ENCODE peak calls at places on chromosomes 16 and 17, in eight cellular contexts. One of them, this sample, is unnamed.
A peak's percentile ranks its signal among the peaks of the same experiment; 100 is the strongest.

GRCh38 chr16:1923299-1924034 is 5.3 kb upstream of the HS3ST6 start:
- DNase-seq in activated naive CD8-positive, alpha-beta T cell treated with anti-CD3 and anti-CD28 coated beads, Interleukin-2, amount 50 U/mL, for 24 hours: peak; percentile 42
- DNase-seq in astrocyte of the spinal cord: no peak
- DNase-seq in NCI-H1436 treated with DMSO at 0.1 percent for 48 hours: no peak
- DNase-seq in SW480: peak; percentile 75
- DNase-seq in stimulated activated CD8-positive, alpha-beta memory T cell treated with anti-CD3 and anti-CD28 coated beads, Interleukin-15, amount 100 ng/mL, for 24 hours: no peak
- DNase-seq in NCI-H774: no peak
- DNase-seq in fibroblast of lung: peak; percentile 21
- DNase-seq in this sample: peak; percentile 54

GRCh38 chr16:30567991-30568638 is 3.4 kb downstream of the ZNF688 start:
- DNase-seq in activated naive CD8-positive, alpha-beta T cell treated with anti-CD3 and anti-CD28 coated beads, Interleukin-2, amount 50 U/mL, for 24 hours: peak; percentile 27
- DNase-seq in astrocyte of the spinal cord: peak; percentile 38
- DNase-seq in NCI-H1436 treated with DMSO at 0.1 percent for 48 hours: peak; percentile 48
- DNase-seq in SW480: no peak
- DNase-seq in stimulated activated CD8-positive, alpha-beta memory T cell treated with anti-CD3 and anti-CD28 coated beads, Interleukin-15, amount 100 ng/mL, for 24 hours: no peak
- DNase-seq in NCI-H774: no peak
- DNase-seq in fibroblast of lung: peak; percentile 59
- DNase-seq in this sample: no peak

GRCh38 chr16:4303973-4304372 is 11.9 kb upstream of the GLIS2 start:
- DNase-seq in activated naive CD8-positive, alpha-beta T cell treated with anti-CD3 and anti-CD28 coated beads, Interleukin-2, amount 50 U/mL, for 24 hours: no peak
- DNase-seq in astrocyte of the spinal cord: no peak
- DNase-seq in NCI-H1436 treated with DMSO at 0.1 percent for 48 hours: no peak
- DNase-seq in SW480: no peak
- DNase-seq in stimulated activated CD8-positive, alpha-beta memory T cell treated with anti-CD3 and anti-CD28 coated beads, Interleukin-15, amount 100 ng/mL, for 24 hours: no peak
- DNase-seq in NCI-H774: no peak
- DNase-seq in fibroblast of lung: no peak
- DNase-seq in this sample: no peak

GRCh38 chr16:65180986-65181710 is 59.3 kb upstream of the CDH11 start:
- DNase-seq in activated naive CD8-positive, alpha-beta T cell treated with anti-CD3 and anti-CD28 coated beads, Interleukin-2, amount 50 U/mL, for 24 hours: no peak
- DNase-seq in astrocyte of the spinal cord: no peak
- DNase-seq in NCI-H1436 treated with DMSO at 0.1 percent for 48 hours: no peak
- DNase-seq in SW480: no peak
- DNase-seq in stimulated activated CD8-positive, alpha-beta memory T cell treated with anti-CD3 and anti-CD28 coated beads, Interleukin-15, amount 100 ng/mL, for 24 hours: no peak
- DNase-seq in NCI-H774: no peak
- DNase-seq in fibroblast of lung: no peak
- DNase-seq in this sample: no peak

GRCh38 chr17:59814685-59815084 is 78.1 kb downstream of the TUBD1 start:
- DNase-seq in activated naive CD8-positive, alpha-beta T cell treated with anti-CD3 and anti-CD28 coated beads, Interleukin-2, amount 50 U/mL, for 24 hours: no peak
- DNase-seq in astrocyte of the spinal cord: no peak
- DNase-seq in NCI-H1436 treated with DMSO at 0.1 percent for 48 hours: no peak
- DNase-seq in SW480: no peak
- DNase-seq in stimulated activated CD8-positive, alpha-beta memory T cell treated with anti-CD3 and anti-CD28 coated beads, Interleukin-15, amount 100 ng/mL, for 24 hours: no peak
- DNase-seq in NCI-H774: no peak
- DNase-seq in fibroblast of lung: no peak
- DNase-seq in this sample: no peak

GRCh38 chr16:1052791-1053521 is 19.6 kb upstream of the SSTR5 start:
- DNase-seq in activated naive CD8-positive, alpha-beta T cell treated with anti-CD3 and anti-CD28 coated beads, Interleukin-2, amount 50 U/mL, for 24 hours: no peak
- DNase-seq in astrocyte of the spinal cord: no peak
- DNase-seq in NCI-H1436 treated with DMSO at 0.1 percent for 48 hours: no peak
- DNase-seq in SW480: no peak
- DNase-seq in stimulated activated CD8-positive, alpha-beta memory T cell treated with anti-CD3 and anti-CD28 coated beads, Interleukin-15, amount 100 ng/mL, for 24 hours: no peak
- DNase-seq in NCI-H774: no peak
- DNase-seq in fibroblast of lung: no peak
- DNase-seq in this sample: no peak

GRCh38 chr16:88978608-88979346 is 1.8 kb upstream of the CBFA2T3 start:
- DNase-seq in activated naive CD8-positive, alpha-beta T cell treated with anti-CD3 and anti-CD28 coated beads, Interleukin-2, amount 50 U/mL, for 24 hours: no peak
- DNase-seq in astrocyte of the spinal cord: no peak
- DNase-seq in NCI-H1436 treated with DMSO at 0.1 percent for 48 hours: no peak
- DNase-seq in SW480: no peak
- DNase-seq in stimulated activated CD8-positive, alpha-beta memory T cell treated with anti-CD3 and anti-CD28 coated beads, Interleukin-15, amount 100 ng/mL, for 24 hours: no peak
- DNase-seq in NCI-H774: no peak
- DNase-seq in fibroblast of lung: no peak
- DNase-seq in this sample: no peak

GRCh38 chr17:80984749-80985148 is 6.9 kb upstream of the CHMP6 start:
- DNase-seq in activated naive CD8-positive, alpha-beta T cell treated with anti-CD3 and anti-CD28 coated beads, Interleukin-2, amount 50 U/mL, for 24 hours: no peak
- DNase-seq in astrocyte of the spinal cord: peak; percentile 88
- DNase-seq in NCI-H1436 treated with DMSO at 0.1 percent for 48 hours: no peak
- DNase-seq in SW480: peak; percentile 34
- DNase-seq in stimulated activated CD8-positive, alpha-beta memory T cell treated with anti-CD3 and anti-CD28 coated beads, Interleukin-15, amount 100 ng/mL, for 24 hours: no peak
- DNase-seq in NCI-H774: no peak
- DNase-seq in fibroblast of lung: peak; percentile 98
- DNase-seq in this sample: no peak

GRCh38 chr16:306911-307370 is 24.0 kb downstream of the PDIA2 start:
- DNase-seq in activated naive CD8-positive, alpha-beta T cell treated with anti-CD3 and anti-CD28 coated beads, Interleukin-2, amount 50 U/mL, for 24 hours: no peak
- DNase-seq in astrocyte of the spinal cord: no peak
- DNase-seq in NCI-H1436 treated with DMSO at 0.1 percent for 48 hours: no peak
- DNase-seq in SW480: no peak
- DNase-seq in stimulated activated CD8-positive, alpha-beta memory T cell treated with anti-CD3 and anti-CD28 coated beads, Interleukin-15, amount 100 ng/mL, for 24 hours: no peak
- DNase-seq in NCI-H774: no peak
- DNase-seq in fibroblast of lung: no peak
- DNase-seq in this sample: no peak

GRCh38 chr17:7587831-7588230 is 2.1 kb downstream of the SOX15 start:
- DNase-seq in activated naive CD8-positive, alpha-beta T cell treated with anti-CD3 and anti-CD28 coated beads, Interleukin-2, amount 50 U/mL, for 24 hours: no peak
- DNase-seq in astrocyte of the spinal cord: peak; percentile 41
- DNase-seq in NCI-H1436 treated with DMSO at 0.1 percent for 48 hours: no peak
- DNase-seq in SW480: no peak
- DNase-seq in stimulated activated CD8-positive, alpha-beta memory T cell treated with anti-CD3 and anti-CD28 coated beads, Interleukin-15, amount 100 ng/mL, for 24 hours: no peak
- DNase-seq in NCI-H774: no peak
- DNase-seq in fibroblast of lung: peak; percentile 54
- DNase-seq in this sample: no peak

GRCh38 chr16:71542377-71542776 is 16.2 kb downstream of the CHST4 start:
- DNase-seq in activated naive CD8-positive, alpha-beta T cell treated with anti-CD3 and anti-CD28 coated beads, Interleukin-2, amount 50 U/mL, for 24 hours: peak; percentile 69
- DNase-seq in astrocyte of the spinal cord: no peak
- DNase-seq in NCI-H1436 treated with DMSO at 0.1 percent for 48 hours: no peak
- DNase-seq in SW480: peak; percentile 35
- DNase-seq in stimulated activated CD8-positive, alpha-beta memory T cell treated with anti-CD3 and anti-CD28 coated beads, Interleukin-15, amount 100 ng/mL, for 24 hours: no peak
- DNase-seq in NCI-H774: no peak
- DNase-seq in fibroblast of lung: no peak
- DNase-seq in this sample: peak; percentile 18

GRCh38 chr16:11629071-11630030 is 38.9 kb upstream of the SNN start:
- DNase-seq in activated naive CD8-positive, alpha-beta T cell treated with anti-CD3 and anti-CD28 coated beads, Interleukin-2, amount 50 U/mL, for 24 hours: no peak
- DNase-seq in astrocyte of the spinal cord: peak; percentile 49
- DNase-seq in NCI-H1436 treated with DMSO at 0.1 percent for 48 hours: no peak
- DNase-seq in SW480: no peak
- DNase-seq in stimulated activated CD8-positive, alpha-beta memory T cell treated with anti-CD3 and anti-CD28 coated beads, Interleukin-15, amount 100 ng/mL, for 24 hours: no peak
- DNase-seq in NCI-H774: no peak
- DNase-seq in fibroblast of lung: peak; percentile 62
- DNase-seq in this sample: no peak

GRCh38 chr17:76027159-76027839 is at the start of gene EVPL:
- DNase-seq in activated naive CD8-positive, alpha-beta T cell treated with anti-CD3 and anti-CD28 coated beads, Interleukin-2, amount 50 U/mL, for 24 hours: no peak
- DNase-seq in astrocyte of the spinal cord: no peak
- DNase-seq in NCI-H1436 treated with DMSO at 0.1 percent for 48 hours: no peak
- DNase-seq in SW480: peak; percentile 84
- DNase-seq in stimulated activated CD8-positive, alpha-beta memory T cell treated with anti-CD3 and anti-CD28 coated beads, Interleukin-15, amount 100 ng/mL, for 24 hours: no peak
- DNase-seq in NCI-H774: peak; percentile 13
- DNase-seq in fibroblast of lung: no peak
- DNase-seq in this sample: peak; percentile 37

GRCh38 chr16:24041834-24042631 is 206.2 kb downstream of the PRKCB start:
- DNase-seq in activated naive CD8-positive, alpha-beta T cell treated with anti-CD3 and anti-CD28 coated beads, Interleukin-2, amount 50 U/mL, for 24 hours: peak; percentile 87
- DNase-seq in astrocyte of the spinal cord: peak; percentile 18
- DNase-seq in NCI-H1436 treated with DMSO at 0.1 percent for 48 hours: no peak
- DNase-seq in SW480: peak; percentile 60
- DNase-seq in stimulated activated CD8-positive, alpha-beta memory T cell treated with anti-CD3 and anti-CD28 coated beads, Interleukin-15, amount 100 ng/mL, for 24 hours: peak; percentile 65
- DNase-seq in NCI-H774: peak; percentile 28
- DNase-seq in fibroblast of lung: peak; percentile 23
- DNase-seq in this sample: no peak

GRCh38 chr17:17503566-17504130 is 7.5 kb upstream of the RASD1 start:
- DNase-seq in activated naive CD8-positive, alpha-beta T cell treated with anti-CD3 and anti-CD28 coated beads, Interleukin-2, amount 50 U/mL, for 24 hours: no peak
- DNase-seq in astrocyte of the spinal cord: no peak
- DNase-seq in NCI-H1436 treated with DMSO at 0.1 percent for 48 hours: no peak
- DNase-seq in SW480: no peak
- DNase-seq in stimulated activated CD8-positive, alpha-beta memory T cell treated with anti-CD3 and anti-CD28 coated beads, Interleukin-15, amount 100 ng/mL, for 24 hours: no peak
- DNase-seq in NCI-H774: no peak
- DNase-seq in fibroblast of lung: no peak
- DNase-seq in this sample: no peak

GRCh38 chr17:12522336-12522735 is 143.4 kb upstream of the MYOCD start:
- DNase-seq in activated naive CD8-positive, alpha-beta T cell treated with anti-CD3 and anti-CD28 coated beads, Interleukin-2, amount 50 U/mL, for 24 hours: no peak
- DNase-seq in astrocyte of the spinal cord: no peak
- DNase-seq in NCI-H1436 treated with DMSO at 0.1 percent for 48 hours: no peak
- DNase-seq in SW480: peak; percentile 55
- DNase-seq in stimulated activated CD8-positive, alpha-beta memory T cell treated with anti-CD3 and anti-CD28 coated beads, Interleukin-15, amount 100 ng/mL, for 24 hours: no peak
- DNase-seq in NCI-H774: no peak
- DNase-seq in fibroblast of lung: no peak
- DNase-seq in this sample: no peak

GRCh38 chr16:53864819-53865491 is 161.0 kb downstream of the FTO start:
- DNase-seq in activated naive CD8-positive, alpha-beta T cell treated with anti-CD3 and anti-CD28 coated beads, Interleukin-2, amount 50 U/mL, for 24 hours: peak; percentile 10
- DNase-seq in astrocyte of the spinal cord: peak; percentile 71
- DNase-seq in NCI-H1436 treated with DMSO at 0.1 percent for 48 hours: no peak
- DNase-seq in SW480: no peak
- DNase-seq in stimulated activated CD8-positive, alpha-beta memory T cell treated with anti-CD3 and anti-CD28 coated beads, Interleukin-15, amount 100 ng/mL, for 24 hours: no peak
- DNase-seq in NCI-H774: peak; percentile 44
- DNase-seq in fibroblast of lung: peak; percentile 77
- DNase-seq in this sample: no peak

GRCh38 chr17:32720671-32721070 is 156.3 kb downstream of the MYO1D start:
- DNase-seq in activated naive CD8-positive, alpha-beta T cell treated with anti-CD3 and anti-CD28 coated beads, Interleukin-2, amount 50 U/mL, for 24 hours: no peak
- DNase-seq in astrocyte of the spinal cord: no peak
- DNase-seq in NCI-H1436 treated with DMSO at 0.1 percent for 48 hours: no peak
- DNase-seq in SW480: no peak
- DNase-seq in stimulated activated CD8-positive, alpha-beta memory T cell treated with anti-CD3 and anti-CD28 coated beads, Interleukin-15, amount 100 ng/mL, for 24 hours: no peak
- DNase-seq in NCI-H774: no peak
- DNase-seq in fibroblast of lung: no peak
- DNase-seq in this sample: no peak

GRCh38 chr17:78973792-78974520 is 5.8 kb downstream of the LGALS3BP start:
- DNase-seq in activated naive CD8-positive, alpha-beta T cell treated with anti-CD3 and anti-CD28 coated beads, Interleukin-2, amount 50 U/mL, for 24 hours: no peak
- DNase-seq in astrocyte of the spinal cord: no peak
- DNase-seq in NCI-H1436 treated with DMSO at 0.1 percent for 48 hours: no peak
- DNase-seq in SW480: no peak
- DNase-seq in stimulated activated CD8-positive, alpha-beta memory T cell treated with anti-CD3 and anti-CD28 coated beads, Interleukin-15, amount 100 ng/mL, for 24 hours: no peak
- DNase-seq in NCI-H774: no peak
- DNase-seq in fibroblast of lung: no peak
- DNase-seq in this sample: no peak

GRCh38 chr17:47310186-47310733 is 13.5 kb upstream of the EFCAB13 start:
- DNase-seq in activated naive CD8-positive, alpha-beta T cell treated with anti-CD3 and anti-CD28 coated beads, Interleukin-2, amount 50 U/mL, for 24 hours: no peak
- DNase-seq in astrocyte of the spinal cord: no peak
- DNase-seq in NCI-H1436 treated with DMSO at 0.1 percent for 48 hours: no peak
- DNase-seq in SW480: no peak
- DNase-seq in stimulated activated CD8-positive, alpha-beta memory T cell treated with anti-CD3 and anti-CD28 coated beads, Interleukin-15, amount 100 ng/mL, for 24 hours: no peak
- DNase-seq in NCI-H774: no peak
- DNase-seq in fibroblast of lung: no peak
- DNase-seq in this sample: no peak

GRCh38 chr17:1040216-1040600 is 43.3 kb downstream of the TIMM22 start:
- DNase-seq in activated naive CD8-positive, alpha-beta T cell treated with anti-CD3 and anti-CD28 coated beads, Interleukin-2, amount 50 U/mL, for 24 hours: no peak
- DNase-seq in astrocyte of the spinal cord: no peak
- DNase-seq in NCI-H1436 treated with DMSO at 0.1 percent for 48 hours: no peak
- DNase-seq in SW480: no peak
- DNase-seq in stimulated activated CD8-positive, alpha-beta memory T cell treated with anti-CD3 and anti-CD28 coated beads, Interleukin-15, amount 100 ng/mL, for 24 hours: no peak
- DNase-seq in NCI-H774: no peak
- DNase-seq in fibroblast of lung: no peak
- DNase-seq in this sample: no peak

GRCh38 chr17:74919440-74920305 is 3.4 kb downstream of the USH1G start:
- DNase-seq in activated naive CD8-positive, alpha-beta T cell treated with anti-CD3 and anti-CD28 coated beads, Interleukin-2, amount 50 U/mL, for 24 hours: peak; percentile 22
- DNase-seq in astrocyte of the spinal cord: no peak
- DNase-seq in NCI-H1436 treated with DMSO at 0.1 percent for 48 hours: no peak
- DNase-seq in SW480: no peak
- DNase-seq in stimulated activated CD8-positive, alpha-beta memory T cell treated with anti-CD3 and anti-CD28 coated beads, Interleukin-15, amount 100 ng/mL, for 24 hours: no peak
- DNase-seq in NCI-H774: no peak
- DNase-seq in fibroblast of lung: no peak
- DNase-seq in this sample: peak; percentile 9

GRCh38 chr16:54493076-54493475 is 206.5 kb upstream of the IRX3 start:
- DNase-seq in activated naive CD8-positive, alpha-beta T cell treated with anti-CD3 and anti-CD28 coated beads, Interleukin-2, amount 50 U/mL, for 24 hours: no peak
- DNase-seq in astrocyte of the spinal cord: peak; percentile 35
- DNase-seq in NCI-H1436 treated with DMSO at 0.1 percent for 48 hours: no peak
- DNase-seq in SW480: peak; percentile 10
- DNase-seq in stimulated activated CD8-positive, alpha-beta memory T cell treated with anti-CD3 and anti-CD28 coated beads, Interleukin-15, amount 100 ng/mL, for 24 hours: no peak
- DNase-seq in NCI-H774: no peak
- DNase-seq in fibroblast of lung: peak; percentile 50
- DNase-seq in this sample: no peak

GRCh38 chr16:14497245-14498082 is 132.6 kb downstream of the PARN start:
- DNase-seq in activated naive CD8-positive, alpha-beta T cell treated with anti-CD3 and anti-CD28 coated beads, Interleukin-2, amount 50 U/mL, for 24 hours: no peak
- DNase-seq in astrocyte of the spinal cord: no peak
- DNase-seq in NCI-H1436 treated with DMSO at 0.1 percent for 48 hours: no peak
- DNase-seq in SW480: peak; percentile 79
- DNase-seq in stimulated activated CD8-positive, alpha-beta memory T cell treated with anti-CD3 and anti-CD28 coated beads, Interleukin-15, amount 100 ng/mL, for 24 hours: no peak
- DNase-seq in NCI-H774: peak; percentile 63
- DNase-seq in fibroblast of lung: no peak
- DNase-seq in this sample: no peak

GRCh38 chr16:55283776-55284717 is 40.0 kb upstream of the IRX6 start:
- DNase-seq in activated naive CD8-positive, alpha-beta T cell treated with anti-CD3 and anti-CD28 coated beads, Interleukin-2, amount 50 U/mL, for 24 hours: no peak
- DNase-seq in astrocyte of the spinal cord: no peak
- DNase-seq in NCI-H1436 treated with DMSO at 0.1 percent for 48 hours: no peak
- DNase-seq in SW480: no peak
- DNase-seq in stimulated activated CD8-positive, alpha-beta memory T cell treated with anti-CD3 and anti-CD28 coated beads, Interleukin-15, amount 100 ng/mL, for 24 hours: no peak
- DNase-seq in NCI-H774: no peak
- DNase-seq in fibroblast of lung: no peak
- DNase-seq in this sample: no peak

GRCh38 chr17:38704645-38705522 is at the start of gene MLLT6:
- DNase-seq in activated naive CD8-positive, alpha-beta T cell treated with anti-CD3 and anti-CD28 coated beads, Interleukin-2, amount 50 U/mL, for 24 hours: peak; percentile 69
- DNase-seq in astrocyte of the spinal cord: peak; percentile 72
- DNase-seq in NCI-H1436 treated with DMSO at 0.1 percent for 48 hours: no peak
- DNase-seq in SW480: peak; percentile 84
- DNase-seq in stimulated activated CD8-positive, alpha-beta memory T cell treated with anti-CD3 and anti-CD28 coated beads, Interleukin-15, amount 100 ng/mL, for 24 hours: peak; percentile 45
- DNase-seq in NCI-H774: peak; percentile 90
- DNase-seq in fibroblast of lung: peak; percentile 69
- DNase-seq in this sample: peak; percentile 36

GRCh38 chr17:2723505-2723996 is 12.0 kb upstream of the CLUH start:
- DNase-seq in activated naive CD8-positive, alpha-beta T cell treated with anti-CD3 and anti-CD28 coated beads, Interleukin-2, amount 50 U/mL, for 24 hours: no peak
- DNase-seq in astrocyte of the spinal cord: no peak
- DNase-seq in NCI-H1436 treated with DMSO at 0.1 percent for 48 hours: no peak
- DNase-seq in SW480: no peak
- DNase-seq in stimulated activated CD8-positive, alpha-beta memory T cell treated with anti-CD3 and anti-CD28 coated beads, Interleukin-15, amount 100 ng/mL, for 24 hours: no peak
- DNase-seq in NCI-H774: no peak
- DNase-seq in fibroblast of lung: no peak
- DNase-seq in this sample: no peak

GRCh38 chr16:50303041-50303604 is 36.8 kb downstream of the ADCY7 start:
- DNase-seq in activated naive CD8-positive, alpha-beta T cell treated with anti-CD3 and anti-CD28 coated beads, Interleukin-2, amount 50 U/mL, for 24 hours: no peak
- DNase-seq in astrocyte of the spinal cord: peak; percentile 23
- DNase-seq in NCI-H1436 treated with DMSO at 0.1 percent for 48 hours: no peak
- DNase-seq in SW480: no peak
- DNase-seq in stimulated activated CD8-positive, alpha-beta memory T cell treated with anti-CD3 and anti-CD28 coated beads, Interleukin-15, amount 100 ng/mL, for 24 hours: no peak
- DNase-seq in NCI-H774: no peak
- DNase-seq in fibroblast of lung: peak; percentile 84
- DNase-seq in this sample: no peak

GRCh38 chr17:79073706-79074088 is 927 bp upstream of the ENGASE start:
- DNase-seq in activated naive CD8-positive, alpha-beta T cell treated with anti-CD3 and anti-CD28 coated beads, Interleukin-2, amount 50 U/mL, for 24 hours: no peak
- DNase-seq in astrocyte of the spinal cord: no peak
- DNase-seq in NCI-H1436 treated with DMSO at 0.1 percent for 48 hours: no peak
- DNase-seq in SW480: no peak
- DNase-seq in stimulated activated CD8-positive, alpha-beta memory T cell treated with anti-CD3 and anti-CD28 coated beads, Interleukin-15, amount 100 ng/mL, for 24 hours: no peak
- DNase-seq in NCI-H774: no peak
- DNase-seq in fibroblast of lung: no peak
- DNase-seq in this sample: no peak

GRCh38 chr17:65181237-65182061 is 44.3 kb downstream of the RGS9 start:
- DNase-seq in activated naive CD8-positive, alpha-beta T cell treated with anti-CD3 and anti-CD28 coated beads, Interleukin-2, amount 50 U/mL, for 24 hours: peak; percentile 54
- DNase-seq in astrocyte of the spinal cord: no peak
- DNase-seq in NCI-H1436 treated with DMSO at 0.1 percent for 48 hours: no peak
- DNase-seq in SW480: no peak
- DNase-seq in stimulated activated CD8-positive, alpha-beta memory T cell treated with anti-CD3 and anti-CD28 coated beads, Interleukin-15, amount 100 ng/mL, for 24 hours: no peak
- DNase-seq in NCI-H774: no peak
- DNase-seq in fibroblast of lung: peak; percentile 31
- DNase-seq in this sample: no peak

GRCh38 chr16:89161763-89162162 is 9.8 kb upstream of the CDH15 start:
- DNase-seq in activated naive CD8-positive, alpha-beta T cell treated with anti-CD3 and anti-CD28 coated beads, Interleukin-2, amount 50 U/mL, for 24 hours: no peak
- DNase-seq in astrocyte of the spinal cord: no peak
- DNase-seq in NCI-H1436 treated with DMSO at 0.1 percent for 48 hours: no peak
- DNase-seq in SW480: no peak
- DNase-seq in stimulated activated CD8-positive, alpha-beta memory T cell treated with anti-CD3 and anti-CD28 coated beads, Interleukin-15, amount 100 ng/mL, for 24 hours: no peak
- DNase-seq in NCI-H774: no peak
- DNase-seq in fibroblast of lung: no peak
- DNase-seq in this sample: no peak

GRCh38 chr17:56642424-56642823 is 48.9 kb downstream of the NOG start:
- DNase-seq in activated naive CD8-positive, alpha-beta T cell treated with anti-CD3 and anti-CD28 coated beads, Interleukin-2, amount 50 U/mL, for 24 hours: no peak
- DNase-seq in astrocyte of the spinal cord: no peak
- DNase-seq in NCI-H1436 treated with DMSO at 0.1 percent for 48 hours: no peak
- DNase-seq in SW480: no peak
- DNase-seq in stimulated activated CD8-positive, alpha-beta memory T cell treated with anti-CD3 and anti-CD28 coated beads, Interleukin-15, amount 100 ng/mL, for 24 hours: no peak
- DNase-seq in NCI-H774: no peak
- DNase-seq in fibroblast of lung: no peak
- DNase-seq in this sample: no peak

GRCh38 chr17:6640536-6641373 is at the start of the genes KIAA0753 and TXNDC17:
- DNase-seq in activated naive CD8-positive, alpha-beta T cell treated with anti-CD3 and anti-CD28 coated beads, Interleukin-2, amount 50 U/mL, for 24 hours: peak; percentile 97
- DNase-seq in astrocyte of the spinal cord: peak; percentile 93
- DNase-seq in NCI-H1436 treated with DMSO at 0.1 percent for 48 hours: peak; percentile 79
- DNase-seq in SW480: peak; percentile 91
- DNase-seq in stimulated activated CD8-positive, alpha-beta memory T cell treated with anti-CD3 and anti-CD28 coated beads, Interleukin-15, amount 100 ng/mL, for 24 hours: peak; percentile 87
- DNase-seq in NCI-H774: peak; percentile 71
- DNase-seq in fibroblast of lung: peak; percentile 92
- DNase-seq in this sample: peak; percentile 95

GRCh38 chr16:86516618-86517003 is 6.3 kb downstream of the FOXF1 start:
- DNase-seq in activated naive CD8-positive, alpha-beta T cell treated with anti-CD3 and anti-CD28 coated beads, Interleukin-2, amount 50 U/mL, for 24 hours: no peak
- DNase-seq in astrocyte of the spinal cord: peak; percentile 43
- DNase-seq in NCI-H1436 treated with DMSO at 0.1 percent for 48 hours: no peak
- DNase-seq in SW480: no peak
- DNase-seq in stimulated activated CD8-positive, alpha-beta memory T cell treated with anti-CD3 and anti-CD28 coated beads, Interleukin-15, amount 100 ng/mL, for 24 hours: no peak
- DNase-seq in NCI-H774: no peak
- DNase-seq in fibroblast of lung: peak; percentile 67
- DNase-seq in this sample: no peak

This sample was measured in SHP77.